ENCODE peak calls at places on chromosomes 13 and 19, in five cellular contexts. S is upper lobe of left lung, C is left ventricle myocardium inferior, V is H9, J is ovary. H is an unnamed sample.

GRCh38 chr19:42158926-42159325 is 26.7 kb upstream of the POU2F2 start:
- DNase-seq in S (no peak), C (no peak), V (no peak), J (no peak), H (no peak)

GRCh38 chr13:23898101-23898500 is 799 bp upstream of the C1QTNF9B start:
- DNase-seq in S (no peak), C (no peak), V (no peak), J (peak; percentile 59), H (no peak)

GRCh38 chr13:110133425-110134235 is 173.3 kb downstream of the COL4A1 start:
- DNase-seq in S (no peak), C (no peak), V (no peak), J (no peak), H (no peak)

GRCh38 chr19:1729568-1729925 is 23.8 kb upstream of the ONECUT3 start:
- DNase-seq in S (peak; percentile 54), C (no peak), V (no peak), J (no peak), H (no peak)

GRCh38 chr13:108961542-108962125 is 332.2 kb downstream of the MYO16 start:
- DNase-seq in S (no peak), C (no peak), V (no peak), J (no peak), H (no peak)

GRCh38 chr13:27118428-27119054 is 53.1 kb downstream of the USP12 start:
- DNase-seq in S (no peak), C (no peak), V (no peak), J (no peak), H (no peak)

GRCh38 chr13:48066310-48066989 is 28.5 kb downstream of the MED4 start:
- DNase-seq in S (no peak), C (no peak), V (no peak), J (no peak), H (no peak)

GRCh38 chr19:17855333-17856152 is 4.2 kb upstream of the RPL18A start:
- DNase-seq in S (peak; percentile 95), C (peak; percentile 85), V (peak; percentile 88), J (peak; percentile 89), H (peak; percentile 97)

GRCh38 chr19:35040826-35041547 is 534 bp upstream of the HPN start:
- DNase-seq in S (peak; percentile 93), C (peak; percentile 95), V (peak; percentile 87), J (peak; percentile 93), H (peak; percentile 92)

DNA sequence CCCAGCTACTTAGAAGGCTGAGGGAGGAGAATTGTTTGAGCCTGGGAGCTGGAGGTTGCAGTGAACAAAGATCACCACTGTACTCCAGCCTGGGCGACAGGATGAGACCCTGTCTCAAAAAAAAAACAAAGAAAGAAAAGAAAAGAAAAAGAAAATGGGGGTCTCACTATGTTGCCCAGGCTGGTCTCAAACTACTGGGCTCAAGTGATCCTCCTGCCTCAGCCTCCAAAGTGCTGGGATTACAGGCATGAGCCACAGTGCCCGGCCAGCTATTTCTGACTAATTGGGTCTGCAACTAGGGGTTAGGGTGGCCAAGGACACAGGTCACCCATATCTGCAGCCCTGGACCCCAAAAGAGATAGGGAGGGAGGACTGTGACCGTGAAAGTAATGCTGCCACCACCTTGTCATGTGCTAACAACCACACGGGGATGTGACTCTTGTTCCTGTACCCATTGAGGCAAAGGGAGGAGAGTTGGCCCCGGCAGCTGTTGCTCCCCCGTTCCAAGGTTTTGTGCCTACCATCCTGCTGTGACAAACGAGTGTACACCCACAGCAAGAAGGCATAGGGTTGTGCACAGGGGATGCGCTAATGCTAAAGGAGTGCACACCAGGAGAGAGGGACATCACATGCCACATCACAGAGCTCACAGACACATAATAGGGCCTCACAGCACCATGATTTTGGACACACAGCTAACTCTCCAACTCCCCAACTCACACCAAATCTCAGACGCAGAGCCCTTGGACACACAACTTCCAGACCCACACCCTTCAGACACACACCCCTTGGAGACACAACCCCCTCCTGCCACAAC is 619 bp downstream of the MEF2B start:
- DNase-seq in S (no peak), C (no peak), V (no peak), J (no peak), H (no peak)
- H3K27ac ChIP-seq in S (no peak overlapping the region), C (no peak overlapping the region), V (no peak overlapping the region), J (no peak overlapping the region), H (no peak overlapping the region)

DNA sequence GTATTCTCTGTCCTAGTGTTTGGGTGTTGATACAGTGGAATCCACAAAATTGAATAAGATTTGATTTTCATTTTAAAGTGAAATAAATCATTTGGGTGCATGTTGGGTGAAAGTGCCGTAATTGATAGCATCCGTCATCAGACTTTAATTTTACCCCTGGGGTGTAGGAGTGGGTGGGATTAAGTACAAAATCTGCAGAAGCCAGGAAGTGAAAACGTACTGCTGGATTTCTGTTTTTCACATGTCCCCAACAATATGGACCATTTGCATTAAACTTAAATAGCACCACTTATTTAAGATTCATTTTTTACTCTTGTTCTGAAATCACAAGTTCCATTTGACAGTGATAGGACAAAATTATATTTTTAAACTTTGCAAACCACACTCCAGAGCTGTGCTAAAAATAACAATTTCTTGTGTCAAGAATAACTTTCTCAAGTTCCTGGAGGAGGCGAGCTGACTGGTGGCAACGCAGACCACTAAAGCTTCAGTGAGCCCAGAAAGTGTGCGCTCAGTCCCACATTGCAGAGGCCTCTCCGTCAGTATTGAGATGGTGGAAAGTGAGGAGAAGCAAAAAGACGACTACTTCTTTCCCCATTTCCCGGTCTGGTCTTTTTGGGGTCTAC is 71.3 kb downstream of the ARHGEF7 start:
- DNase-seq in S (no peak), C (no peak), V (no peak), J (no peak), H (no peak)
- H3K27ac ChIP-seq in S (no peak overlapping the region), C (peak overlapping the region; percentile 83), V (no peak overlapping the region), J (no peak overlapping the region), H (peak overlapping the region; percentile 59)

DNA sequence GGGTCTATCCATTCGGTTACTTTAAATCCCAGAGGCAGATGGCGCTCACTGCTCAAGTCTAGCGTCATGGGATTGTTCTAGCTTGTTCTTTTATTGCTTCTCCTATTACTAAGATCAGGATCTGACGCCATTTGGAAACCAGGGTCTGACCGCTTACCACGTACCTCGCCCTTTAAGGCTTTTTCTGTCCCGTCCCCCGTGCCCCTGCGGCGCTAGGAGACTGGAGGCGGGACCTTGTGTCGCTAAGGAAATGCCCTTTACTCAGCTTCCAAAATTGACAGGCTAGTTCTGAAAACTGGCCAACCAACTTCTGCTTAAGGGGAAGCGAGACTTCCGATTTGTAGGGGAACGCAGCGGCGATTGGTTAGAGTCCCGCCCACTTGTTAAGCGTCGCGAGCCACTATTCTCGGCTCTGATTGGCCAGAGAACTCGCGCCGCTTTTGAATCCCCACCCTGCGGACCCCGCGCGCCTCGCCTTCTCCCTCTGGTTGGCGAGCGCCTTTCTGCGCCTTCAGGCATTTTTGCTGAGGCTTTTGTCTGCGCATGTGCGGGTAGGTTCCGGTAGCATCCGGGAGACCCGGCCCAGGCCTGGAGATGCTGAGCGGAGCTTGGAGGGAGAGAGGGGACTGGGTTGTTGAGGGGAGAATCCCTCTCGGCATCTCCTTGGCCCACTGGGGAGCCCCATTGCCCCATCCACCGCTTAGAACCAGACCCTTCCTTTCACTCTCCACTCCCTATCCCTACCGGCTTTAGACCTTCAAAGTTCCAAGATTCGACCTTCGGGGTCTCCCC is 3.9 kb upstream of the C19orf84 start:
- DNase-seq in S (peak; percentile 90), C (peak; percentile 89), V (peak; percentile 99), J (peak; percentile 90), H (peak; percentile 96)
- H3K27ac ChIP-seq in S (peak overlapping the region; percentile 67), C (peak overlapping the region; percentile 79), V (peak overlapping the region; percentile 70), J (peak overlapping the region; percentile 47), H (peak overlapping the region; percentile 7)

GRCh38 chr19:49390978-49391304 is 2.9 kb downstream of the KASH5 start:
- DNase-seq in S (no peak), C (no peak), V (no peak), J (no peak), H (no peak)
- H3K27ac ChIP-seq in S (no peak overlapping the region), C (no peak overlapping the region), V (no peak overlapping the region), J (no peak overlapping the region), H (no peak overlapping the region)